ENCODE peak calls at places on chromosome 11, in six cellular contexts. Q is DND-41, I is H9, W is activated T-helper 1 cell treated with Interleukin-2 at 50 U/mL for 16 hours, N is posterior vena cava, K is EL. A is an unnamed sample.
A peak's percentile ranks its signal among the peaks of the same experiment; 100 is the strongest.

GRCh38 chr11:64802370-64803162 is 448 bp downstream of the MAP4K2 start:
- DNase-seq in N (no peak), I (no peak), K (no peak), Q (peak; percentile 17), W (no peak), A (no peak)

GRCh38 chr11:20097319-20098221 is 62.7 kb downstream of the DBX1 start:
- DNase-seq in N (no peak), I (no peak), Q (no peak), K (peak; percentile 72), W (no peak), A (no peak)

GRCh38 chr11:116073854-116074837 is 569.9 kb upstream of the CADM1 start:
- DNase-seq in I (no peak), K (no peak), Q (no peak), W (no peak), N (no peak), A (peak; percentile 74)

GRCh38 chr11:122215244-122215992 is 99.4 kb upstream of the BLID start:
- DNase-seq in I (peak; percentile 84), N (peak; percentile 95), Q (peak; percentile 43), K (peak; percentile 97), W (no peak), A (peak; percentile 49)

GRCh38 chr11:10606536-10607208 is 38.2 kb upstream of the LYVE1 start:
- DNase-seq in K (peak; percentile 44), N (no peak), I (no peak), W (no peak), Q (no peak), A (no peak)

GRCh38 chr11:70547386-70547785 is 149.1 kb downstream of the CTTN start:
- DNase-seq in Q (no peak), I (no peak), N (no peak), W (no peak), K (no peak), A (no peak)

GRCh38 chr11:73292481-73292880 is 15.6 kb upstream of the ARHGEF17 start:
- DNase-seq in Q (no peak), N (peak; percentile 89), W (no peak), I (no peak), K (no peak), A (no peak)

GRCh38 chr11:115941481-115941993 is 437.3 kb upstream of the CADM1 start:
- DNase-seq in I (no peak), N (no peak), K (peak; percentile 8), W (no peak), Q (no peak), A (no peak)

A was measured in small intestine.